ENCODE peak calls at places on chromosomes 7 and 10, in seven cellular contexts. E is transverse colon, A is K562, N is stomach, Y is HepG2, V is SK-N-SH, L is spleen. W is an unnamed sample.

GRCh38 chr7:696426-697258 is 29.9 kb upstream of the DNAAF5 start:
- DNase-seq in E (no peak), Y (no peak), V (no peak), L (peak; percentile 70), A (no peak), N (no peak), W (no peak)

GRCh38 chr10:22911889-22912762 is 15.7 kb upstream of the ARMC3 start:
- DNase-seq in Y (peak; percentile 56), V (peak; percentile 53), A (no peak), N (no peak), L (no peak), E (peak; percentile 17), W (no peak)

GRCh38 chr10:33187427-33187999 is 147.0 kb downstream of the NRP1 start:
- DNase-seq in L (no peak), V (no peak), N (no peak), E (no peak), Y (no peak), A (no peak), W (no peak)

GRCh38 chr10:95818663-95819062 is 62.7 kb downstream of the ENTPD1 start:
- DNase-seq in V (no peak), E (no peak), N (no peak), Y (peak; percentile 79), L (no peak), A (no peak), W (no peak)

GRCh38 chr7:26376208-26376917 is 84.7 kb downstream of the SNX10 start:
- DNase-seq in L (peak; percentile 84), E (peak; percentile 39), V (peak; percentile 94), Y (peak; percentile 23), N (no peak), A (no peak), W (no peak)

GRCh38 chr10:99689461-99689860 is 30.2 kb downstream of the ENTPD7 start:
- DNase-seq in A (no peak), Y (no peak), L (no peak), E (no peak), V (no peak), N (no peak), W (no peak)

GRCh38 chr7:122068046-122068445 is 76.0 kb downstream of the AASS start:
- DNase-seq in Y (no peak), E (no peak), N (no peak), L (no peak), V (no peak), A (no peak), W (no peak)

GRCh38 chr10:83991986-83992753 is 147.1 kb upstream of the GHITM start:
- DNase-seq in E (peak; percentile 26), V (peak; percentile 30), N (no peak), A (peak; percentile 60), Y (peak; percentile 28), L (no peak), W (no peak)

GRCh38 chr7:74063223-74063641 is 20.4 kb upstream of the LIMK1 start:
- DNase-seq in N (no peak), E (no peak), Y (no peak), L (no peak), V (peak; percentile 39), A (no peak), W (no peak)

GRCh38 chr7:4612939-4613841 is 68.9 kb upstream of the FOXK1 start:
- DNase-seq in A (no peak), V (peak; percentile 22), Y (no peak), E (peak; percentile 18), N (no peak), L (peak; percentile 73), W (no peak)

GRCh38 chr7:16695621-16696237 is 49.7 kb downstream of the BZW2 start:
- DNase-seq in E (peak; percentile 14), V (peak; percentile 39), A (peak; percentile 35), L (no peak), N (peak; percentile 37), Y (peak; percentile 40), W (peak; percentile 51)

GRCh38 chr7:36048141-36048901 is 104.7 kb upstream of the EEPD1 start:
- DNase-seq in V (peak; percentile 58), N (no peak), Y (no peak), A (no peak), E (no peak), L (no peak), W (peak; percentile 73)

GRCh38 chr7:76048668-76048988 is 722 bp downstream of the MDH2 start:
- DNase-seq in N (peak; percentile 34), E (peak; percentile 19), A (no peak), L (no peak), Y (no peak), V (peak; percentile 57), W (no peak)

GRCh38 chr7:140489021-140489349 is 9.7 kb upstream of the MKRN1 start:
- DNase-seq in A (peak; percentile 15), V (no peak), E (no peak), L (no peak), Y (no peak), N (no peak), W (no peak)

GRCh38 chr7:21086688-21087087 is 300.0 kb upstream of the SP8 start:
- DNase-seq in V (no peak), L (no peak), E (no peak), Y (no peak), N (peak; percentile 69), A (no peak), W (peak; percentile 78)

GRCh38 chr10:114684822-114685209 is 26.7 kb upstream of the ABLIM1 start:
- DNase-seq in Y (peak; percentile 95), V (peak; percentile 33), E (no peak), L (no peak), A (no peak), N (no peak), W (no peak)

GRCh38 chr10:75544923-75545322 is 113.5 kb downstream of the LRMDA start:
- DNase-seq in Y (no peak), V (no peak), N (no peak), L (no peak), E (no peak), A (no peak), W (no peak)

GRCh38 chr7:12909483-12909882 is 222.1 kb downstream of the ARL4A start:
- DNase-seq in N (no peak), V (no peak), Y (no peak), A (no peak), E (no peak), L (no peak), W (no peak)

GRCh38 chr10:110758898-110759297 is 112.8 kb upstream of the PDCD4 start:
- DNase-seq in V (no peak), E (no peak), L (no peak), Y (no peak), A (no peak), N (no peak), W (no peak)

GRCh38 chr10:110534571-110534970 is 32.9 kb upstream of the SMC3 start:
- DNase-seq in A (no peak), Y (no peak), L (no peak), N (no peak), V (no peak), E (no peak), W (no peak)

GRCh38 chr10:123573236-123574147 is 92.7 kb upstream of the GPR26 start:
- DNase-seq in L (no peak), V (peak; percentile 51), A (peak; percentile 65), N (peak; percentile 68), E (peak; percentile 59), Y (peak; percentile 36), W (peak; percentile 40)

GRCh38 chr10:44716470-44716869 is 194.7 kb upstream of the TMEM72 start:
- DNase-seq in A (no peak), N (no peak), V (no peak), E (no peak), L (no peak), Y (no peak), W (peak; percentile 15)

GRCh38 chr10:21715531-21716195 is 181.6 kb downstream of the MLLT10 start:
- DNase-seq in Y (no peak), E (no peak), L (no peak), V (no peak), N (no peak), A (no peak), W (no peak)

GRCh38 chr7:66877577-66878300 is 43.3 kb upstream of the TMEM248 start:
- DNase-seq in A (no peak), L (no peak), E (no peak), N (no peak), Y (no peak), V (no peak), W (no peak)

GRCh38 chr7:120733143-120733542 is 124.8 kb downstream of the TSPAN12 start:
- DNase-seq in A (no peak), L (no peak), V (no peak), E (no peak), N (no peak), Y (no peak), W (no peak)

GRCh38 chr7:111005445-111005844 is 85.5 kb upstream of the LRRN3 start:
- DNase-seq in A (no peak), V (no peak), E (no peak), L (no peak), N (no peak), Y (no peak), W (no peak)

GRCh38 chr7:130302649-130303048 is 9.7 kb downstream of the CPA4 start:
- DNase-seq in L (no peak), A (no peak), Y (no peak), V (no peak), N (no peak), E (no peak), W (no peak)

GRCh38 chr10:43574035-43574892 is at the start of gene ZNF239:
- DNase-seq in N (peak; percentile 87), L (peak; percentile 96), Y (no peak), V (peak; percentile 91), A (peak; percentile 94), E (peak; percentile 89), W (peak; percentile 78)
- TF ChIP-seq POLR2AphosphoS5 in N (peak; percentile 56), L (peak; percentile 83), Y (no peak), V (peak; percentile 77), A (peak; percentile 68), E (peak; percentile 66), W (peak; percentile 83)

GRCh38 chr7:50347693-50348092 is 43.2 kb downstream of the IKZF1 start:
- DNase-seq in Y (no peak), E (no peak), A (no peak), N (no peak), V (no peak), L (no peak), W (no peak)
- H3K36me3 ChIP-seq in Y (no peaks in the 10 kb centered on the region), E (no peaks in the 10 kb centered on the region), A (peaks cover 73% of the 10 kb centered on the region), N (no peaks in the 10 kb centered on the region), V (no peaks in the 10 kb centered on the region), L (peaks cover 73% of the 10 kb centered on the region), W (no peaks in the 10 kb centered on the region)

GRCh38 chr7:99386584-99387238 is 12.2 kb downstream of the ARPC1B start:
- DNase-seq in L (no peak), Y (peak; percentile 67), V (peak; percentile 58), E (no peak), N (no peak), A (no peak), W (no peak)
- TF ChIP-seq POLR2AphosphoS5 in L (peak; percentile 22), Y (no peak), V (no peak), E (no peak), N (no peak), A (no peak), W (no peak)

DNA sequence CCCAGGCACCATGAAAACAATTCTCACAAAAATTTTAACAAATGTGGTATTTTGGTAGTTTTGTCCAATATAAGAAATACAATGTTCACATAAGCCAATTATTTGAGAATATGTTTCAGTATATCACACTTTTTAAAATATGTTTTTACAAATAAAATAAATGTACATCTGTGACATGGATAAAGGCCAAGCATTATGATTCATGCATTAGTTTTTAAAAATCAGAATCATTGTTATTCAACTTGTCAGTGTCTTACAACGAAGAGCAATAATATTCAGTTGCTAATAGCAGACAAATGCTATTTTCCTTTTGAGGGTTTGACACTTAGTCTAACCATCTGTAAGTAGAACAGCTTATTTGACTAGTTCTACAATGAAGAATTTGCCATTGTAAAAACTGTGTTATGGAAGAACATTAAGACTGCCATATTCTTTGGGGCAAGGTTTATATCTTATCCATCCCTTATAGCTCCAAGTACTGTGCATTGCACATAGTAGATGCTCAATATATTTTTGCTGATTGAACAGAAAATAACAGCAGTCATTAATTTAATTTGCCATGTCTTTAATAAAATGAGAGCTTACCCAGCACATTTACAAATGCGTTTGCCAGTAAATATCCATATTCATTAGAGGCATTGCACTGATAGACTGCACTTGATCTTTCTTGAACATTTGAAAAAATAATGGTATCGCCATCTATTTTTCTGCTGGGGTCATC is 67.4 kb upstream of the LAMB4 start:
- DNase-seq in N (no peak), A (no peak), L (no peak), V (no peak), Y (no peak), E (no peak), W (no peak)
- H3K36me3 ChIP-seq in N (no peaks in the 10 kb centered on the region), A (no peaks in the 10 kb centered on the region), L (no peaks in the 10 kb centered on the region), V (no peaks in the 10 kb centered on the region), Y (no peaks in the 10 kb centered on the region), E (no peaks in the 10 kb centered on the region), W (no peaks in the 10 kb centered on the region)